ENCODE peak calls at places on chromosomes 13 and 19, in eight cellular contexts. P, G, X, N, R, Q, W and V are unnamed samples.
A peak's percentile ranks its signal among the peaks of the same experiment; 100 is the strongest.

GRCh38 chr13:40969169-40969901 is 49.8 kb downstream of the ELF1 start:
- DNase-seq in N (no peak), P (no peak), X (no peak), W (no peak), Q (no peak), R (no peak), G (no peak), V (no peak)

GRCh38 chr19:37594982-37595382 is 306 bp downstream of the ZNF540 start:
- DNase-seq in R (peak; percentile 72), W (peak; percentile 32), G (peak; percentile 26), Q (no peak), N (peak; percentile 72), X (no peak), P (peak; percentile 74), V (peak; percentile 68)

GRCh38 chr13:33487575-33488243 is 202.2 kb upstream of the STARD13 start:
- DNase-seq in X (no peak), R (no peak), Q (no peak), W (no peak), P (peak; percentile 36), G (no peak), N (no peak), V (peak; percentile 10)

GRCh38 chr19:577439-578392 is 5.3 kb downstream of the BSG start:
- DNase-seq in R (no peak), G (no peak), W (no peak), X (no peak), N (no peak), P (no peak), Q (no peak), V (no peak)

GRCh38 chr19:907183-907853 is 5.7 kb downstream of the R3HDM4 start:
- DNase-seq in W (no peak), Q (peak; percentile 72), R (no peak), X (no peak), P (no peak), G (no peak), N (no peak), V (no peak)

GRCh38 chr13:91647361-91647970 is 249.0 kb downstream of the GPC5 start:
- DNase-seq in G (no peak), R (peak; percentile 9), X (peak; percentile 14), W (no peak), Q (no peak), P (peak; percentile 23), N (peak; percentile 24), V (peak; percentile 13)

GRCh38 chr13:108044929-108045328 is 170.4 kb downstream of the LIG4 start:
- DNase-seq in X (no peak), W (no peak), G (no peak), R (no peak), P (no peak), Q (no peak), N (no peak), V (no peak)

GRCh38 chr13:97434417-97435296 is 688 bp downstream of the RAP2A start:
- DNase-seq in W (peak; percentile 4), N (peak; percentile 63), X (peak; percentile 44), P (peak; percentile 58), Q (peak; percentile 76), R (peak; percentile 44), G (peak; percentile 11), V (no peak)

GRCh38 chr13:76229281-76229680 is 593.2 kb downstream of the LMO7 start:
- DNase-seq in G (no peak), R (no peak), X (no peak), Q (no peak), W (no peak), P (no peak), N (no peak), V (no peak)

GRCh38 chr19:6734096-6734696 is 3.2 kb downstream of the GPR108 start:
- DNase-seq in Q (no peak), N (no peak), W (no peak), R (no peak), G (no peak), X (no peak), P (no peak), V (peak; percentile 17)

GRCh38 chr13:95002126-95002525 is 289.8 kb upstream of the SOX21 start:
- DNase-seq in N (peak; percentile 35), G (no peak), R (no peak), Q (no peak), P (no peak), X (no peak), W (no peak), V (no peak)

GRCh38 chr13:51066091-51066831 is 44.8 kb downstream of the C13orf42 start:
- DNase-seq in X (no peak), P (no peak), G (no peak), R (no peak), Q (no peak), N (no peak), W (no peak), V (no peak)

GRCh38 chr19:12969292-12969988 is at the start of gene DAND5:
- DNase-seq in W (no peak), R (peak; percentile 64), P (peak; percentile 81), X (no peak), N (peak; percentile 42), Q (no peak), G (no peak), V (no peak)

GRCh38 chr19:48819366-48819816 is 8.6 kb upstream of the BCAT2 start:
- DNase-seq in G (no peak), X (no peak), P (peak; percentile 88), Q (no peak), W (no peak), N (peak; percentile 39), R (peak; percentile 99), V (peak; percentile 52)

GRCh38 chr19:13781547-13781946 is 7.3 kb downstream of the C19orf53 start:
- DNase-seq in W (no peak), P (peak; percentile 58), X (peak; percentile 58), N (peak; percentile 19), G (no peak), Q (no peak), R (peak; percentile 40), V (peak; percentile 91)

GRCh38 chr13:113126265-113127150 is 3.9 kb downstream of the F10 start:
- DNase-seq in N (no peak), P (no peak), W (no peak), G (no peak), Q (no peak), R (no peak), X (no peak), V (no peak)

GRCh38 chr19:4456566-4456842 is 1.1 kb downstream of the UBXN6 start:
- DNase-seq in R (no peak), G (no peak), N (peak; percentile 21), P (peak; percentile 63), X (no peak), W (no peak), Q (no peak), V (peak; percentile 86)

GRCh38 chr19:34255546-34255945 is 1.2 kb downstream of the GARRE1 start:
- DNase-seq in X (no peak), P (no peak), G (no peak), Q (no peak), W (no peak), N (no peak), R (peak; percentile 51), V (no peak)

GRCh38 chr19:40578442-40578908 is 1.8 kb downstream of the SHKBP1 start:
- DNase-seq in W (no peak), P (peak; percentile 75), N (no peak), R (no peak), Q (no peak), X (no peak), G (no peak), V (no peak)

GRCh38 chr19:1074512-1075283 is 7.7 kb downstream of the ARHGAP45 start:
- DNase-seq in R (peak; percentile 65), N (peak; percentile 84), P (peak; percentile 71), W (peak; percentile 60), Q (peak; percentile 85), X (no peak), G (peak; percentile 66), V (no peak)